ENCODE peak calls at places on chromosomes 11 and 22, in seven cellular contexts. H is neuronal stem cell; I is left kidney; V is nephron progenitor cell; P is activated CD8-positive, alpha-beta memory T cell treated with anti-CD3 and anti-CD28 coated beads, Interleukin-2, amount 50 U/mL, for 4 hours; F is NCI-H2029; O is LoVo. W is an unnamed sample.

GRCh38 chr11:21260101-21260500 is 590.7 kb downstream of the NELL1 start:
- DNase-seq in H (no peak), I (no peak), V (no peak), P (no peak), F (no peak), O (no peak), W (no peak)

GRCh38 chr11:3359092-3359824 is 19.7 kb downstream of the ZNF195 start:
- DNase-seq in H (no peak), I (no peak), V (no peak), P (no peak), F (no peak), O (no peak), W (no peak)

GRCh38 chr11:6855971-6856542 is 6.8 kb upstream of the OR10A2 start:
- DNase-seq in H (peak), I (peak), V (no peak), P (no peak), F (no peak), O (peak), W (no peak)

GRCh38 chr11:43802509-43802908 is 78.1 kb upstream of the ALKBH3 start:
- DNase-seq in H (no peak), I (no peak), V (no peak), P (no peak), F (no peak), O (no peak), W (no peak)

GRCh38 chr11:70433966-70434812 is 35.9 kb downstream of the CTTN start:
- DNase-seq in H (no peak), I (no peak), V (no peak), P (no peak), F (no peak), O (no peak), W (no peak)

GRCh38 chr22:31950226-31950625 is 5.9 kb downstream of the YWHAH start:
- DNase-seq in H (no peak), I (no peak), V (no peak), P (no peak), F (no peak), O (no peak), W (no peak)

GRCh38 chr11:120127236-120127635 is 10.7 kb downstream of the TRIM29 start:
- DNase-seq in H (no peak), I (no peak), V (no peak), P (no peak), F (no peak), O (no peak), W (no peak)

GRCh38 chr22:48931452-48931851 is 896.2 kb downstream of the BRD1 start:
- DNase-seq in H (no peak), I (no peak), V (no peak), P (no peak), F (no peak), O (no peak), W (no peak)

GRCh38 chr11:3108183-3108721 is 51.0 kb upstream of the CARS1 start:
- DNase-seq in H (no peak), I (no peak), V (no peak), P (no peak), F (no peak), O (no peak), W (no peak)

GRCh38 chr11:112134473-112134872 is 29.4 kb downstream of the IL18 start:
- DNase-seq in H (no peak), I (no peak), V (no peak), P (no peak), F (no peak), O (no peak), W (no peak)

GRCh38 chr11:59510917-59511589 is at the start of gene OR4D9:
- DNase-seq in H (no peak), I (peak), V (no peak), P (no peak), F (no peak), O (no peak), W (no peak)

GRCh38 chr11:26331911-26332571 is at the start of gene ANO3:
- DNase-seq in H (peak), I (peak), V (peak), P (no peak), F (peak), O (no peak), W (peak)

GRCh38 chr22:30573594-30574094 is 821 bp downstream of the GAL3ST1 start:
- DNase-seq in H (no peak), I (peak), V (no peak), P (no peak), F (no peak), O (no peak), W (no peak)

GRCh38 chr11:13116491-13116890 is 107.4 kb downstream of the RASSF10 start:
- DNase-seq in H (no peak), I (no peak), V (no peak), P (no peak), F (no peak), O (no peak), W (no peak)

GRCh38 chr11:125192194-125192593 is 27.6 kb downstream of the PKNOX2 start:
- DNase-seq in H (no peak), I (no peak), V (no peak), P (no peak), F (no peak), O (no peak), W (no peak)

GRCh38 chr11:71112454-71112853 is 139.9 kb downstream of the SHANK2 start:
- DNase-seq in H (no peak), I (no peak), V (no peak), P (no peak), F (no peak), O (no peak), W (no peak)

GRCh38 chr11:113106507-113106906 is 145.3 kb downstream of the NCAM1 start:
- DNase-seq in H (no peak), I (no peak), V (no peak), P (no peak), F (no peak), O (no peak), W (no peak)

GRCh38 chr11:19444231-19444630 is 203.5 kb upstream of the E2F8 start:
- DNase-seq in H (no peak), I (no peak), V (no peak), P (no peak), F (no peak), O (no peak), W (no peak)

GRCh38 chr11:73343076-73343833 is 32.9 kb upstream of the RELT start:
- DNase-seq in H (no peak), I (peak), V (peak), P (no peak), F (no peak), O (no peak), W (no peak)

GRCh38 chr11:68214173-68215086 is 1.3 kb upstream of the KMT5B start:
- DNase-seq in H (no peak), I (peak), V (peak), P (no peak), F (no peak), O (no peak), W (peak)

GRCh38 chr11:116842909-116843308 is 5.5 kb upstream of the APOA1 start:
- DNase-seq in H (no peak), I (no peak), V (no peak), P (no peak), F (no peak), O (no peak), W (no peak)

GRCh38 chr22:37604875-37605274 is 3.8 kb upstream of the GGA1 start:
- DNase-seq in H (no peak), I (no peak), V (no peak), P (peak), F (no peak), O (no peak), W (no peak)

GRCh38 chr11:125777309-125777708 is 1.3 kb downstream of the PATE2 start:
- DNase-seq in H (no peak), I (peak), V (no peak), P (no peak), F (peak), O (no peak), W (no peak)

GRCh38 chr11:85723088-85723487 is 37.1 kb upstream of the CCDC89 start:
- DNase-seq in H (no peak), I (no peak), V (no peak), P (no peak), F (no peak), O (peak), W (no peak)

GRCh38 chr11:99952816-99953215 is 734.3 kb upstream of the ARHGAP42 start:
- DNase-seq in H (no peak), I (no peak), V (no peak), P (no peak), F (no peak), O (no peak), W (no peak)

GRCh38 chr11:95908826-95909225 is 15.1 kb downstream of the MTMR2 start:
- DNase-seq in H (no peak), I (no peak), V (no peak), P (no peak), F (no peak), O (no peak), W (no peak)

GRCh38 chr11:73461335-73461840 is 85.2 kb downstream of the RELT start:
- DNase-seq in H (no peak), I (no peak), V (no peak), P (no peak), F (peak), O (no peak), W (no peak)

GRCh38 chr11:101390539-101390938 is 193.3 kb downstream of the TRPC6 start:
- DNase-seq in H (no peak), I (peak), V (no peak), P (no peak), F (no peak), O (no peak), W (no peak)

GRCh38 chr22:36493690-36494110 is 12.3 kb upstream of the TXN2 start:
- DNase-seq in H (no peak), I (peak), V (no peak), P (no peak), F (peak), O (no peak), W (no peak)

GRCh38 chr11:134939905-134940304 is 527.9 kb upstream of the B3GAT1 start:
- DNase-seq in H (no peak), I (peak), V (peak), P (no peak), F (no peak), O (no peak), W (peak)

GRCh38 chr22:33781396-33781795 is 138.9 kb downstream of the LARGE1 start:
- DNase-seq in H (no peak), I (no peak), V (no peak), P (no peak), F (no peak), O (no peak), W (no peak)

GRCh38 chr11:71992331-71992730 is 6.4 kb upstream of the IL18BP start:
- DNase-seq in H (no peak), I (no peak), V (no peak), P (no peak), F (no peak), O (no peak), W (no peak)